ENCODE peak calls at places on chromosomes 11 and 22, in four cellular contexts. One of them, this sample, is unnamed.

GRCh38 chr11:62133328-62134065 is 9.7 kb downstream of the INCENP start:
- DNase-seq in lower leg skin: no peak
- DNase-seq in HCT116: no peak
- DNase-seq in heart left ventricle: no peak
- DNase-seq in this sample: no peak

GRCh38 chr11:46895821-46896220 is 22.5 kb downstream of the LRP4 start:
- DNase-seq in HCT116: no peak
- DNase-seq in lower leg skin: no peak
- DNase-seq in heart left ventricle: peak; percentile 75
- DNase-seq in this sample: no peak

GRCh38 chr22:43266117-43266516 is 77.1 kb downstream of the SCUBE1 start:
- DNase-seq in heart left ventricle: no peak
- DNase-seq in HCT116: no peak
- DNase-seq in lower leg skin: no peak
- DNase-seq in this sample: no peak

GRCh38 chr11:134668076-134668475 is 256.0 kb upstream of the B3GAT1 start:
- DNase-seq in HCT116: no peak
- DNase-seq in heart left ventricle: no peak
- DNase-seq in lower leg skin: no peak
- DNase-seq in this sample: no peak

GRCh38 chr11:66476841-66477251 is 3.4 kb upstream of the DPP3 start:
- DNase-seq in HCT116: no peak
- DNase-seq in heart left ventricle: no peak
- DNase-seq in lower leg skin: no peak
- DNase-seq in this sample: no peak

GRCh38 chr22:28019881-28020861 is 101.1 kb upstream of the PITPNB start:
- DNase-seq in lower leg skin: peak; percentile 64
- DNase-seq in heart left ventricle: peak; percentile 70
- DNase-seq in HCT116: peak; percentile 21
- DNase-seq in this sample: peak; percentile 83

GRCh38 chr11:130886704-130887103 is 29.6 kb downstream of the SNX19 start:
- DNase-seq in lower leg skin: no peak
- DNase-seq in HCT116: no peak
- DNase-seq in heart left ventricle: no peak
- DNase-seq in this sample: no peak

GRCh38 chr22:50089231-50090140 is at the start of gene MOV10L1:
- DNase-seq in heart left ventricle: no peak
- DNase-seq in HCT116: no peak
- DNase-seq in lower leg skin: no peak
- DNase-seq in this sample: no peak

GRCh38 chr11:116101737-116102275 is 597.6 kb upstream of the CADM1 start:
- DNase-seq in HCT116: no peak
- DNase-seq in heart left ventricle: no peak
- DNase-seq in lower leg skin: no peak
- DNase-seq in this sample: no peak

GRCh38 chr11:57646221-57646620 is 3.5 kb downstream of the YPEL4 start:
- DNase-seq in lower leg skin: no peak
- DNase-seq in HCT116: no peak
- DNase-seq in heart left ventricle: peak; percentile 34
- DNase-seq in this sample: no peak

GRCh38 chr11:57647960-57648776 is 1.5 kb downstream of the YPEL4 start:
- DNase-seq in heart left ventricle: no peak
- DNase-seq in lower leg skin: no peak
- DNase-seq in HCT116: no peak
- DNase-seq in this sample: no peak

GRCh38 chr11:57647368-57647767 is 2.3 kb downstream of the YPEL4 start:
- DNase-seq in HCT116: no peak
- DNase-seq in heart left ventricle: no peak
- DNase-seq in lower leg skin: no peak
- DNase-seq in this sample: no peak

GRCh38 chr11:57645716-57646085 is 4.0 kb downstream of the YPEL4 start:
- DNase-seq in lower leg skin: no peak
- DNase-seq in HCT116: no peak
- DNase-seq in heart left ventricle: no peak
- DNase-seq in this sample: no peak

GRCh38 chr11:57646756-57647303 is 2.9 kb downstream of the YPEL4 start:
- DNase-seq in heart left ventricle: no peak
- DNase-seq in lower leg skin: no peak
- DNase-seq in HCT116: no peak
- DNase-seq in this sample: no peak
- TF ChIP-seq POLR2A in heart left ventricle: no peak
- TF ChIP-seq POLR2A in lower leg skin: no peak
- TF ChIP-seq POLR2A in HCT116: no peak
- TF ChIP-seq POLR2A in this sample: no peak

GRCh38 chr11:74466916-74467885 is at the start of gene KCNE3:
- DNase-seq in lower leg skin: no peak
- DNase-seq in heart left ventricle: peak; percentile 67
- DNase-seq in HCT116: no peak
- DNase-seq in this sample: peak; percentile 68
- TF ChIP-seq POLR2A in lower leg skin: no peak
- TF ChIP-seq POLR2A in heart left ventricle: no peak
- TF ChIP-seq POLR2A in HCT116: no peak
- TF ChIP-seq POLR2A in this sample: no peak

GRCh38 chr22:46073683-46074504 is 76.4 kb upstream of the PPARA start:
- DNase-seq in heart left ventricle: peak; percentile 44
- DNase-seq in lower leg skin: no peak
- DNase-seq in HCT116: no peak
- DNase-seq in this sample: peak; percentile 47
- TF ChIP-seq POLR2A in heart left ventricle: no peak
- TF ChIP-seq POLR2A in lower leg skin: no peak
- TF ChIP-seq POLR2A in HCT116: no peak
- TF ChIP-seq POLR2A in this sample: peak; percentile 7

DNA sequence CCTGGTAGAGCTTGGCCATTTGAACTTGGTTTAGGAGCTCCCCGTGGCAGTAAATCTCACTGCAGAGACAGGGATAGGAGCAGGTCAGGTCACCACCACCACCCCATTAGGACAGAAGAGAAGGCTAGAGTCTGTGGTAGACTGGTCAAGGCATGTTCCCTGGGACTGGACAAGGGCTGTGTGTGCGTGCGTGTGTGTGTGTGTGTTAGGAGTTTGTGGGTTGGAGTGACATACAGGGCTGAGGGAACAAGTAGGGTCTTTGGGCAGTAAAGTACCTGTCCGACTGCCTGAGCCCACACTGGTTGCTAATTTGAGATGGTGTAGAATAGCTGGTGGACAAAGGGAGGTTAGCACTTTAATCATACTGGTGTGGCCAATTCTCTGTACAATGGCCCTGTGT is 16.1 kb downstream of the TREH start:
- DNase-seq in heart left ventricle: no peak
- DNase-seq in HCT116: no peak
- DNase-seq in lower leg skin: no peak
- DNase-seq in this sample: no peak
- TF ChIP-seq POLR2A in heart left ventricle: no peak
- TF ChIP-seq POLR2A in HCT116: no peak
- TF ChIP-seq POLR2A in lower leg skin: no peak
- TF ChIP-seq POLR2A in this sample: no peak

GRCh38 chr11:296206-296975 is 2.9 kb downstream of the IFITM5 start:
- DNase-seq in HCT116: no peak
- DNase-seq in heart left ventricle: no peak
- DNase-seq in lower leg skin: no peak
- DNase-seq in this sample: no peak
- TF ChIP-seq POLR2A in HCT116: no peak
- TF ChIP-seq POLR2A in heart left ventricle: no peak
- TF ChIP-seq POLR2A in lower leg skin: no peak
- TF ChIP-seq POLR2A in this sample: no peak

This sample was measured in uterus.